ENCODE peak calls at places on chromosome 9, in ten cellular contexts. Y is fibroblast of lung, P is GM23338, M is GM06990, V is body of pancreas, Q is cardiac fibroblast, Z is astrocyte of the spinal cord, J is AG04450, O is epithelial cell of esophagus, W is spleen. F is an unnamed sample.

GRCh38 chr9:33211695-33212393 is 28.1 kb upstream of the SPINK4 start:
- DNase-seq in Y (peak), P (peak), M (no peak), V (no peak), Q (peak), Z (no peak), J (no peak), O (peak), W (no peak), F (no peak)

GRCh38 chr9:107390806-107391205 is 98.8 kb downstream of the KLF4 start:
- DNase-seq in Y (no peak), P (no peak), M (no peak), V (no peak), Q (no peak), Z (no peak), J (no peak), O (no peak), W (no peak), F (no peak)

GRCh38 chr9:134329886-134330285 is 3.6 kb downstream of the RXRA start:
- DNase-seq in Y (no peak), P (no peak), M (no peak), V (peak), Q (no peak), Z (no peak), J (no peak), O (peak), W (no peak), F (no peak)

GRCh38 chr9:114317665-114318357 is 5.1 kb upstream of the ORM1 start:
- DNase-seq in Y (peak), P (no peak), M (no peak), V (no peak), Q (peak), Z (peak), J (peak), O (peak), W (peak), F (peak)

GRCh38 chr9:126116351-126117157 is 210.1 kb upstream of the MVB12B start:
- DNase-seq in Y (no peak), P (no peak), M (no peak), V (no peak), Q (no peak), Z (no peak), J (no peak), O (no peak), W (peak), F (no peak)

GRCh38 chr9:129252937-129253819 is 75.1 kb upstream of the IER5L start:
- DNase-seq in Y (no peak), P (no peak), M (no peak), V (no peak), Q (no peak), Z (no peak), J (no peak), O (no peak), W (peak), F (no peak)

GRCh38 chr9:77433675-77434445 is 214.3 kb downstream of the GNA14 start:
- DNase-seq in Y (peak), P (peak), M (no peak), V (peak), Q (peak), Z (peak), J (no peak), O (peak), W (no peak), F (peak)

GRCh38 chr9:107016383-107016782 is 153.4 kb downstream of the ZNF462 start:
- DNase-seq in Y (no peak), P (no peak), M (no peak), V (no peak), Q (no peak), Z (no peak), J (no peak), O (peak), W (no peak), F (no peak)

GRCh38 chr9:129505270-129505881 is 115.5 kb downstream of the C9orf50 start:
- DNase-seq in Y (no peak), P (no peak), M (no peak), V (no peak), Q (no peak), Z (no peak), J (no peak), O (no peak), W (peak), F (no peak)

GRCh38 chr9:90100014-90100413 is 495.2 kb downstream of the GADD45G start:
- DNase-seq in Y (peak), P (no peak), M (no peak), V (no peak), Q (peak), Z (peak), J (no peak), O (no peak), W (no peak), F (no peak)

GRCh38 chr9:21580636-21581353 is 98.7 kb upstream of the IFNE start:
- DNase-seq in Y (no peak), P (no peak), M (no peak), V (no peak), Q (no peak), Z (peak), J (no peak), O (peak), W (no peak), F (no peak)

GRCh38 chr9:73149371-73150067 is 2.1 kb upstream of the ANXA1 start:
- DNase-seq in Y (peak), P (no peak), M (peak), V (no peak), Q (peak), Z (peak), J (peak), O (peak), W (no peak), F (peak)

GRCh38 chr9:12748016-12748415 is 26.8 kb upstream of the LURAP1L start:
- DNase-seq in Y (peak), P (no peak), M (no peak), V (no peak), Q (peak), Z (peak), J (no peak), O (peak), W (no peak), F (no peak)

GRCh38 chr9:35792044-35792813 is 838 bp downstream of the NPR2 start:
- DNase-seq in Y (no peak), P (no peak), M (no peak), V (no peak), Q (no peak), Z (no peak), J (no peak), O (no peak), W (no peak), F (no peak)

GRCh38 chr9:70924380-70924779 is 197.0 kb downstream of the TRPM3 start:
- DNase-seq in Y (peak), P (no peak), M (no peak), V (no peak), Q (peak), Z (peak), J (no peak), O (peak), W (no peak), F (peak)

GRCh38 chr9:133490201-133490681 is 11.3 kb upstream of the SLC2A6 start:
- DNase-seq in Y (no peak), P (no peak), M (no peak), V (no peak), Q (no peak), Z (no peak), J (no peak), O (no peak), W (peak), F (no peak)

GRCh38 chr9:137053944-137054931 is at the start of gene ENTPD2:
- DNase-seq in Y (no peak), P (peak), M (no peak), V (peak), Q (no peak), Z (no peak), J (no peak), O (peak), W (no peak), F (no peak)

GRCh38 chr9:69895185-69895584 is 74.6 kb downstream of the CFAP95 start:
- DNase-seq in Y (no peak), P (no peak), M (no peak), V (no peak), Q (no peak), Z (peak), J (no peak), O (no peak), W (no peak), F (no peak)

GRCh38 chr9:132018957-132019405 is 60.7 kb downstream of the MED27 start:
- DNase-seq in Y (no peak), P (no peak), M (no peak), V (peak), Q (peak), Z (peak), J (no peak), O (no peak), W (no peak), F (no peak)

GRCh38 chr9:95311956-95312355 is 5.6 kb downstream of the FANCC start:
- DNase-seq in Y (no peak), P (no peak), M (no peak), V (no peak), Q (no peak), Z (no peak), J (no peak), O (no peak), W (no peak), F (no peak)

GRCh38 chr9:106925392-106925791 is 62.4 kb downstream of the ZNF462 start:
- DNase-seq in Y (no peak), P (no peak), M (no peak), V (no peak), Q (no peak), Z (no peak), J (no peak), O (no peak), W (no peak), F (no peak)

GRCh38 chr9:131299346-131299745 is 9.8 kb downstream of the PLPP7 start:
- DNase-seq in Y (no peak), P (no peak), M (no peak), V (no peak), Q (no peak), Z (no peak), J (no peak), O (no peak), W (no peak), F (no peak)

GRCh38 chr9:124260769-124261603 is 3.2 kb downstream of the NEK6 start:
- DNase-seq in Y (peak), P (no peak), M (no peak), V (peak), Q (peak), Z (peak), J (no peak), O (peak), W (peak), F (no peak)

GRCh38 chr9:119959846-119960545 is 590.8 kb upstream of the BRINP1 start:
- DNase-seq in Y (no peak), P (no peak), M (no peak), V (no peak), Q (no peak), Z (peak), J (no peak), O (no peak), W (no peak), F (no peak)

GRCh38 chr9:71737455-71737854 is 30.9 kb downstream of the CEMIP2 start:
- DNase-seq in Y (peak), P (no peak), M (no peak), V (peak), Q (peak), Z (peak), J (no peak), O (peak), W (no peak), F (no peak)

GRCh38 chr9:133205996-133206931 is 2.8 kb downstream of the OBP2B start:
- DNase-seq in Y (no peak), P (no peak), M (no peak), V (no peak), Q (no peak), Z (no peak), J (no peak), O (no peak), W (peak), F (no peak)

GRCh38 chr9:88236531-88237453 is 98.5 kb upstream of the SPATA31C2 start:
- DNase-seq in Y (peak), P (no peak), M (no peak), V (peak), Q (peak), Z (no peak), J (no peak), O (no peak), W (no peak), F (no peak)

GRCh38 chr9:91156451-91157234 is 205.1 kb downstream of the AUH start:
- DNase-seq in Y (no peak), P (no peak), M (no peak), V (no peak), Q (no peak), Z (no peak), J (no peak), O (no peak), W (no peak), F (no peak)

GRCh38 chr9:125632321-125633115 is 74.5 kb downstream of the MAPKAP1 start:
- DNase-seq in Y (no peak), P (no peak), M (peak), V (no peak), Q (no peak), Z (no peak), J (no peak), O (peak), W (no peak), F (no peak)

GRCh38 chr9:137276757-137277328 is 683 bp upstream of the TOR4A start:
- DNase-seq in Y (peak), P (peak), M (peak), V (peak), Q (peak), Z (peak), J (no peak), O (no peak), W (peak), F (no peak)

GRCh38 chr9:125850231-125850630 is 103.1 kb downstream of the PBX3 start:
- DNase-seq in Y (no peak), P (no peak), M (no peak), V (no peak), Q (no peak), Z (no peak), J (no peak), O (no peak), W (no peak), F (no peak)

GRCh38 chr9:129929467-129930125 is 94.3 kb downstream of the USP20 start:
- DNase-seq in Y (no peak), P (no peak), M (no peak), V (no peak), Q (no peak), Z (no peak), J (no peak), O (peak), W (no peak), F (no peak)

GRCh38 chr9:106860731-106861584 is 2.0 kb upstream of the ZNF462 start:
- DNase-seq in Y (peak), P (peak), M (no peak), V (peak), Q (peak), Z (peak), J (no peak), O (peak), W (no peak), F (no peak)

GRCh38 chr9:16262467-16263261 is 607.8 kb downstream of the BNC2 start:
- DNase-seq in Y (peak), P (no peak), M (no peak), V (no peak), Q (no peak), Z (peak), J (no peak), O (no peak), W (no peak), F (no peak)

GRCh38 chr9:4510546-4511322 is 20.5 kb downstream of the SLC1A1 start:
- DNase-seq in Y (no peak), P (no peak), M (no peak), V (no peak), Q (no peak), Z (no peak), J (no peak), O (peak), W (no peak), F (no peak)

DNA sequence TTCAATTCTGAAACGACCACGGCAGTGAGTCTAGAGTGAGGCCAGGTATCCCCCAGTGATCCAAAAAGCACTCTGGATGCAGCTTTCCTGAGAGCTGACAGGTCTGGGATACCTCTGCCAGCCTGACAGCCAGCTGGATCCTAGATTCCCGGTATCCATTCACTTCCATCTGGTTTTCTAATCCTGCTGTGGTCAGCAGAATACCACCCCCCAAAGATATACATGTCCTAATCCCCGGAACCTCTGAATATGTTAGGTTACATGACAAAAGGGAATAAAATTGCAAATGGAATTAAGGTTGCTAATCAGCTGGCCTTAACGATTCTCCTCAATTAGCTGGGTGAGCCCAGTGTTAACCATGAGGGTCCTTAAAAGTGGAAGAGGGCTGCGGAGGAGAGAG is 1.4 kb upstream of the ZNF79 start:
- DNase-seq in Y (no peak), P (no peak), M (no peak), V (no peak), Q (no peak), Z (no peak), J (no peak), O (no peak), W (no peak), F (no peak)
- H3K4me3 ChIP-seq in Y (peak), P (peak), M (peak), V (no peak), Q (peak), Z (peak), J (peak), O (peak), W (peak), F (peak)

GRCh38 chr9:135933114-135933513 is 25.8 kb upstream of the CAMSAP1 start:
- DNase-seq in Y (no peak), P (no peak), M (no peak), V (no peak), Q (no peak), Z (no peak), J (no peak), O (no peak), W (no peak), F (no peak)
- H3K4me3 ChIP-seq in Y (no peak), P (no peak), M (no peak), V (no peak), Q (no peak), Z (no peak), J (no peak), O (no peak), W (no peak), F (no peak)

GRCh38 chr9:37035472-37036236 is 1.6 kb upstream of the PAX5 start:
- DNase-seq in Y (peak), P (peak), M (peak), V (no peak), Q (no peak), Z (peak), J (no peak), O (no peak), W (peak), F (no peak)

GRCh38 chr9:37039065-37039464 is 5.0 kb upstream of the PAX5 start:
- DNase-seq in Y (no peak), P (no peak), M (no peak), V (no peak), Q (no peak), Z (no peak), J (no peak), O (no peak), W (no peak), F (no peak)

GRCh38 chr9:37036237-37037136 is 2.4 kb upstream of the PAX5 start:
- DNase-seq in Y (peak), P (peak), M (peak), V (peak), Q (peak), Z (peak), J (no peak), O (peak), W (peak), F (no peak)

GRCh38 chr9:37037137-37037743 is 3.2 kb upstream of the PAX5 start:
- DNase-seq in Y (peak), P (peak), M (peak), V (no peak), Q (no peak), Z (no peak), J (no peak), O (no peak), W (peak), F (no peak)

DNA sequence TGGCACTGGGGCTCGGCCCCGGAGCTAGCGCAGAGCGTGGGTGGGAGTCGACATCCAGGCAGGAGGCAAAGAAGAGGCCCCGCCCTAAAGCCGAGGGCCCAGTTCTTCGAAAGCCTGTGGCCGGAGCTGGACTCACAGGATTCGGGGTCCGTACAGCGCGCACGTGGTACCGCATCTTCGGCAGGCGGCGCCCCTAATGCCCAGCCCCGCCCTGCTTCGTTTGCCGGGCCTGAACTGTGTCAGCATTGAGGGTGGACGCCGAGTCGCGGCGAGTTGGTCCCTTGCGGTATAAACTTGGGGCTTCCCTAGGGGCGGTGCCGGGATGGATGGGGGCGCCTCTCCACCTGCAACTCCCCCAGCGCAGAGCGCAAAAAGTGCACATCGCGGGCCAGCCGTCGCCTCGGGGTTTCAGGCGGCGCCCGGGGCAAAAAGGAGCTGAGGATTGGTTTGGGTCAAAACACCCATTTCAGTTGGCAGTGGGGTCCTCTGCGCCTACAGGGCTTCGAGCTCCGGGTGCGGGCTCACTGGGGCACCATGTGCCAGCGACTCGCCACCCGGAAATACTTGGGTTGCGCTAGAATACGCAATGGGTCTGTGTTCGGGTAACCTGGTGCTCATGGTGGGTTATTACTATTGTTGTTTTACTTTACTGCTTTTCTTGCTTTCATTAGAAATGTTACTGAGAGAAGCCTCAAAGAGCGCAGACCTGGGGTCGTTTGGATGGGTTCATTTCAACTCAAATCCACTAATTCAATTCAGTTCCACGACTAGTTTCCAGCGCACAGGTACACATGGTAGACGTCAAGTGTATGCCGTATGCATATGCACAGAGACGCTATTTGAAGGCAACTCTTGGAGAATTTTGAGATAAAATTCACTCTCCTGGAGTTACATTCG is 3.9 kb upstream of the PAX5 start:
- DNase-seq in Y (no peak), P (peak), M (peak), V (no peak), Q (no peak), Z (no peak), J (no peak), O (no peak), W (peak), F (no peak)
- H3K4me3 ChIP-seq in Y (peak), P (peak), M (peak), V (no peak), Q (peak), Z (no peak), J (no peak), O (no peak), W (peak), F (peak)

GRCh38 chr9:99221266-99221622 is 498 bp downstream of the ALG2 start:
- DNase-seq in Y (no peak), P (no peak), M (no peak), V (no peak), Q (no peak), Z (no peak), J (no peak), O (no peak), W (no peak), F (no peak)

GRCh38 chr9:99221623-99222415 is at the start of the genes ALG2 and SEC61B:
- DNase-seq in Y (peak), P (peak), M (peak), V (peak), Q (peak), Z (peak), J (peak), O (peak), W (peak), F (peak)

GRCh38 chr9:99226054-99226453 is 4.0 kb downstream of the SEC61B start:
- DNase-seq in Y (no peak), P (no peak), M (no peak), V (no peak), Q (peak), Z (no peak), J (no peak), O (no peak), W (no peak), F (no peak)

GRCh38 chr9:99222416-99223280 is 566 bp downstream of the SEC61B start:
- DNase-seq in Y (no peak), P (peak), M (no peak), V (no peak), Q (peak), Z (no peak), J (no peak), O (peak), W (no peak), F (no peak)

GRCh38 chr9:99224445-99224844 is 2.4 kb downstream of the SEC61B start:
- DNase-seq in Y (no peak), P (no peak), M (no peak), V (no peak), Q (no peak), Z (no peak), J (no peak), O (no peak), W (no peak), F (no peak)
- H3K4me3 ChIP-seq in Y (no peak), P (no peak), M (peak), V (no peak), Q (no peak), Z (no peak), J (no peak), O (no peak), W (no peak), F (no peak)

GRCh38 chr9:92963831-92964606 is 16.7 kb downstream of the FGD3 start:
- DNase-seq in Y (no peak), P (no peak), M (peak), V (peak), Q (no peak), Z (no peak), J (no peak), O (no peak), W (peak), F (no peak)

GRCh38 chr9:92966518-92966800 is 19.1 kb downstream of the FGD3 start:
- DNase-seq in Y (no peak), P (no peak), M (no peak), V (no peak), Q (no peak), Z (no peak), J (no peak), O (no peak), W (peak), F (no peak)

GRCh38 chr9:92965759-92966517 is 18.6 kb downstream of the FGD3 start:
- DNase-seq in Y (no peak), P (no peak), M (no peak), V (no peak), Q (no peak), Z (no peak), J (no peak), O (no peak), W (peak), F (no peak)

GRCh38 chr9:92964607-92964975 is 17.3 kb downstream of the FGD3 start:
- DNase-seq in Y (no peak), P (no peak), M (no peak), V (no peak), Q (no peak), Z (no peak), J (no peak), O (no peak), W (peak), F (no peak)

GRCh38 chr9:92964981-92965758 is 17.8 kb downstream of the FGD3 start:
- DNase-seq in Y (no peak), P (no peak), M (peak), V (no peak), Q (no peak), Z (no peak), J (no peak), O (no peak), W (peak), F (no peak)
- H3K4me3 ChIP-seq in Y (no peak), P (no peak), M (peak), V (peak), Q (no peak), Z (no peak), J (no peak), O (no peak), W (peak), F (no peak)

F was measured in skeletal muscle cell.